ENCODE peak calls at places on chromosomes 16 and 17, in six cellular contexts. O is HT1080; Q is CD4-positive, alpha-beta T cell; W is activated CD8-positive, alpha-beta T cell treated with anti-CD3 and anti-CD28 coated beads for 36 hours; G is prostate gland; F is NCI-H82. V is an unnamed sample.

GRCh38 chr16:73951541-73951940 is 345.1 kb upstream of the PSMD7 start:
- DNase-seq in F (peak; percentile 17), O (no peak), Q (no peak), W (no peak), G (no peak), V (no peak)

GRCh38 chr17:49850772-49851386 is 3.0 kb upstream of the TAC4 start:
- DNase-seq in W (peak; percentile 13), F (no peak), Q (no peak), O (no peak), G (no peak), V (no peak)

GRCh38 chr17:73888875-73889274 is 244.6 kb upstream of the SDK2 start:
- DNase-seq in Q (no peak), G (no peak), F (no peak), O (no peak), W (no peak), V (no peak)

GRCh38 chr16:80899804-80900592 is 95.6 kb upstream of the CDYL2 start:
- DNase-seq in W (no peak), Q (no peak), G (peak; percentile 92), O (peak; percentile 78), F (no peak), V (no peak)

GRCh38 chr16:81669473-81670350 is 109.4 kb upstream of the PLCG2 start:
- DNase-seq in Q (no peak), F (no peak), O (no peak), W (no peak), G (no peak), V (no peak)

GRCh38 chr16:77807-78443 is at the start of gene MPG:
- DNase-seq in G (peak; percentile 80), F (peak; percentile 90), W (peak; percentile 83), O (peak; percentile 69), Q (peak; percentile 77), V (peak; percentile 77)

GRCh38 chr17:19447085-19447583 is 36.1 kb downstream of the RNF112 start:
- DNase-seq in Q (peak; percentile 55), W (peak; percentile 76), O (peak; percentile 67), F (peak; percentile 92), G (peak; percentile 78), V (peak; percentile 75)

GRCh38 chr16:87305505-87306391 is 11.4 kb downstream of the C16orf95 start:
- DNase-seq in W (no peak), G (no peak), O (no peak), F (peak; percentile 16), Q (no peak), V (no peak)

GRCh38 chr16:86982347-86982596 is 334.9 kb downstream of the C16orf95 start:
- DNase-seq in Q (no peak), F (no peak), G (no peak), W (no peak), O (no peak), V (no peak)

GRCh38 chr16:70159355-70160348 is 13.9 kb upstream of the CLEC18C start:
- DNase-seq in G (peak; percentile 2), F (no peak), O (peak; percentile 26), W (no peak), Q (no peak), V (no peak)

GRCh38 chr16:89958068-89958467 is 9.5 kb downstream of the DEF8 start:
- DNase-seq in G (no peak), W (no peak), Q (no peak), F (peak; percentile 88), O (peak; percentile 61), V (no peak)

GRCh38 chr17:38746004-38746892 is 1.9 kb downstream of the PCGF2 start:
- DNase-seq in Q (no peak), O (no peak), G (no peak), F (peak; percentile 37), W (no peak), V (no peak)

GRCh38 chr16:4698321-4699029 is 5.1 kb downstream of the NUDT16L1 start:
- DNase-seq in Q (no peak), F (no peak), G (no peak), O (no peak), W (no peak), V (no peak)

GRCh38 chr16:69513180-69513966 is 52.4 kb upstream of the NFAT5 start:
- DNase-seq in Q (no peak), O (peak; percentile 60), F (no peak), W (no peak), G (no peak), V (no peak)

GRCh38 chr17:77894126-77894956 is 64.2 kb upstream of the TNRC6C start:
- DNase-seq in G (no peak), W (no peak), O (no peak), F (no peak), Q (no peak), V (no peak)

GRCh38 chr17:67400193-67400592 is 23.1 kb downstream of the PITPNC1 start:
- DNase-seq in F (peak; percentile 14), O (no peak), W (no peak), G (no peak), Q (no peak), V (no peak)

GRCh38 chr17:34721326-34721725 is 141.9 kb downstream of the TMEM132E start:
- DNase-seq in O (peak; percentile 95), G (peak; percentile 7), W (no peak), Q (no peak), F (no peak), V (no peak)

GRCh38 chr17:74359916-74360315 is 1.8 kb downstream of the BTBD17 start:
- DNase-seq in O (no peak), W (no peak), G (no peak), F (no peak), Q (no peak), V (no peak)

GRCh38 chr17:51164911-51165679 is 1.1 kb upstream of the NME2 start:
- DNase-seq in W (no peak), G (no peak), O (peak; percentile 20), F (peak; percentile 83), Q (no peak), V (no peak)

GRCh38 chr16:726438-727290 is at the start of the genes CCDC78 and HAGHL:
- DNase-seq in O (peak; percentile 54), Q (peak; percentile 50), F (peak; percentile 81), W (peak; percentile 74), G (peak; percentile 39), V (peak; percentile 51)

GRCh38 chr17:7017827-7018200 is 5.0 kb upstream of the BCL6B start:
- DNase-seq in O (no peak), W (peak; percentile 57), G (no peak), Q (no peak), F (no peak), V (no peak)

GRCh38 chr17:50737118-50737698 is 17.8 kb downstream of the LUC7L3 start:
- DNase-seq in G (no peak), O (no peak), Q (no peak), F (no peak), W (peak; percentile 39), V (no peak)

GRCh38 chr16:1050921-1051320 is 21.6 kb upstream of the SSTR5 start:
- DNase-seq in W (no peak), O (no peak), G (no peak), F (no peak), Q (no peak), V (no peak)

GRCh38 chr17:8476741-8477140 is 41.1 kb downstream of the NDEL1 start:
- DNase-seq in F (no peak), O (no peak), Q (no peak), G (no peak), W (no peak), V (no peak)

GRCh38 chr17:12415031-12415430 is 250.7 kb upstream of the MYOCD start:
- DNase-seq in W (no peak), O (peak; percentile 8), F (no peak), Q (no peak), G (no peak), V (no peak)

GRCh38 chr16:51286272-51286671 is 135.2 kb upstream of the SALL1 start:
- DNase-seq in G (no peak), F (no peak), O (no peak), W (no peak), Q (no peak), V (no peak)

GRCh38 chr17:42846594-42847280 is 2.4 kb downstream of the AOC2 start:
- DNase-seq in W (no peak), O (no peak), G (no peak), Q (no peak), F (no peak), V (no peak)

V was measured in effector memory CD8-positive, alpha-beta T cell.